ENCODE peak calls at places on chromosome 17, in four cellular contexts. D is HepG2, E is thoracic aorta, Q is tibial artery. Y is an unnamed sample.
A peak's percentile ranks its signal among the peaks of the same experiment; 100 is the strongest.

GRCh38 chr17:31299624-31300023 is 2.6 kb upstream of the OMG start:
- DNase-seq in D (no peak), E (no peak), Q (no peak), Y (no peak)

GRCh38 chr17:27241346-27241946 is 52.5 kb upstream of the WSB1 start:
- DNase-seq in D (no peak), E (no peak), Q (no peak), Y (no peak)

GRCh38 chr17:17121162-17121561 is 78.9 kb downstream of the MPRIP start:
- DNase-seq in D (no peak), E (no peak), Q (no peak), Y (no peak)

GRCh38 chr17:38591759-38592241 is 14.0 kb downstream of the SRCIN1 start:
- DNase-seq in D (no peak), E (no peak), Q (no peak), Y (no peak)

GRCh38 chr17:78418627-78419026 is 40.2 kb downstream of the PGS1 start:
- DNase-seq in D (no peak), E (no peak), Q (no peak), Y (no peak)

GRCh38 chr17:50097455-50097854 is 2.3 kb downstream of the PDK2 start:
- DNase-seq in D (no peak), E (no peak), Q (no peak), Y (no peak)

GRCh38 chr17:80758793-80759673 is 214.4 kb downstream of the RPTOR start:
- DNase-seq in D (peak; percentile 29), E (no peak), Q (no peak), Y (no peak)

GRCh38 chr17:35731239-35731931 is at the start of gene RASL10B:
- DNase-seq in D (peak; percentile 41), E (no peak), Q (no peak), Y (no peak)

GRCh38 chr17:53736516-53737274 is 86.0 kb upstream of the KIF2B start:
- DNase-seq in D (no peak), E (no peak), Q (no peak), Y (no peak)

GRCh38 chr17:63309021-63309420 is 137.1 kb downstream of the CYB561 start:
- DNase-seq in D (no peak), E (no peak), Q (no peak), Y (no peak)
- H3K27ac ChIP-seq in D (no peak overlapping the region), E (no peak overlapping the region), Q (no peak overlapping the region), Y (no peak overlapping the region)

DNA sequence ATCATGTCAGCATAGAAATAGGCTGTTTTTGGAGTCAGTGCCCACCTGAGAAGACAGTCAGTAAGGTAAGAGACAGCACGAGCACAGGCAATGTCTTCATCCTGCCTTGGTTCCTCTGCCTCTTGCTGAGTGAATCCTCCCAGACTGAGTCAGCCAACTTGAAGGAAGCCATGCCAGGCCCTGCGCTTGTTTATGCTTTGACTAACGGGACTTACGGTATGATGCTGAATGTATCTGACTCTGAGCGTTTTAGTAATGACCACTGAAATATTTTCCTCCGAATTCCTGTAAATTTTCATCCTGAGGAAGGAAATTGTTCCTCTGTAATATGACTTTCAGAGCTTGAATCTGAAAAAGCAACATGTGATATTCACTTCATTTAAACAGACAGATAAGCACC is 18.0 kb downstream of the C17orf67 start:
- DNase-seq in D (no peak), E (no peak), Q (no peak), Y (no peak)
- H3K27ac ChIP-seq in D (no peak overlapping the region), E (no peak overlapping the region), Q (no peak overlapping the region), Y (no peak overlapping the region)

GRCh38 chr17:4908301-4908700 is 5.4 kb upstream of the CHRNE start:
- DNase-seq in D (peak; percentile 77), E (no peak), Q (no peak), Y (no peak)

GRCh38 chr17:4903051-4903818 is at the start of gene CHRNE:
- DNase-seq in D (peak; percentile 80), E (peak; percentile 42), Q (peak; percentile 85), Y (no peak)

GRCh38 chr17:4914009-4914408 is 11.1 kb upstream of the CHRNE start:
- DNase-seq in D (peak; percentile 63), E (no peak), Q (no peak), Y (no peak)

GRCh38 chr17:4908711-4909496 is 6.0 kb upstream of the CHRNE start:
- DNase-seq in D (peak; percentile 92), E (peak; percentile 53), Q (peak; percentile 93), Y (peak; percentile 92)
- H3K27ac ChIP-seq in D (peak overlapping the region; percentile 43), E (peak overlapping the region; percentile 61), Q (peak overlapping the region; percentile 32), Y (no peak overlapping the region)

DNA sequence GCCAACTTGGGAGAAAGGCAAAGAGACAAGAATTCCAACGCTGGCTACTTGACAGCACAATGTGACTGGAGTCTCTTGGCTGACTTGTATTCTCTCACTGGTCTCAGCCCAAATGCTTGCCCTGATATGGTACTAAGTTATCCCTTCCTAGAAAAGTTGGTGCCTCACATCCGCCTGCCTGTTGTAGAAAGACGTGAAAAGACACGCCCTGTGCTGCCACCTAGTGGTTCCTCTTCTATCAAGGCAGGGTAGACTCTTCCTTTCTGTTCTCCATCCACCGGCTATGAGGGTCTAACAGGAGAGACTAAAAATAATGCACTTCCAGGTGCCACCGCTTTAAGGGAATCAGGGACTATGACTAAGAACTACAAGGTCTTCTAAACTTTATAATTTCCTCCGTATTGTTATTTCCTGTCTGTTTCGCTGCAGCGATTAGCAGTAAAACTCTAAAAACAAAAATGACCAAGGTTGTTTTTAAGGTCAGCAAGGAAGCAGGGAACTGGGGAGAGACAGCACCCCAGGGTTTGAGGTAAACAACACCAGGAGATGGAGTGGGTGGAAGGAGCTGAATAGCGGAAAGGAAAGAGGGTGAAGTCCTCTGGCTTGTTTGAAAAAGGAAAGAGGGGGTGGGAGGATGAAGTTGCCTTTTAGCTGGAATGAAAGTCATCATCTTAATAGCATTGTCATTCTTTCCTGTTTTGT is 109.5 kb downstream of the YPEL2 start:
- DNase-seq in D (peak; percentile 88), E (peak; percentile 96), Q (peak; percentile 97), Y (peak; percentile 91)
- H3K27ac ChIP-seq in D (no peak overlapping the region), E (peak overlapping the region; percentile 91), Q (peak overlapping the region; percentile 75), Y (peak overlapping the region; percentile 82)

DNA sequence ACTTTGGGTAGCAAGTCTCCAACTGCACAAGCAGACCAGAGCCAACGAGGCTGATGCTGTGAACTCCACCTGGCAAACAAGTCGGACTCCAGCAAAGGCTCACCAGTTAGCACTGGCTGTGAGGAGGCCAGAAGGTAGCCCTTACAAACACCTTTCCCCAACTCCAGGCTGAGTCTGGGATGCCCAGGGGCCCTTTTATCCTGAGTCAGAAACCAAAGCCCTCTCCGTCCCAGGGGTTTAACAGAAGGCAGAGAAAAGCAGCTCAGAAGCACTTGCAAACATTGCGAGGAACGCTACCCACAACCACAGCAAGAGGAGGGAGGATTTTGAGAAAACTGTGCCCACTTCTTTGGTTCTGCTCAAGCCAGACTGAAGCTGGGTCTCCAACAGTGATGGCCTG is 25.0 kb downstream of the CUEDC1 start:
- DNase-seq in D (no peak), E (no peak), Q (no peak), Y (no peak)
- H3K27ac ChIP-seq in D (no peak overlapping the region), E (no peak overlapping the region), Q (no peak overlapping the region), Y (no peak overlapping the region)

GRCh38 chr17:63571632-63572310 is 21.5 kb downstream of the DCAF7 start:
- DNase-seq in D (peak; percentile 16), E (no peak), Q (no peak), Y (no peak)
- H3K27ac ChIP-seq in D (no peak overlapping the region), E (no peak overlapping the region), Q (no peak overlapping the region), Y (no peak overlapping the region)

Y was measured in coronary artery.